ENCODE peak calls at places on chromosome 21, in eight cellular contexts. J is AG04450, O is heart left ventricle, G is transverse colon, W is tibial artery, U is SK-N-SH, S is hepatocyte, L is HCT116. T is an unnamed sample.

GRCh38 chr21:46205766-46206162 is 21.5 kb upstream of the SPATC1L start:
- DNase-seq in U (no peak), G (peak; percentile 3), L (no peak), O (no peak), J (no peak), S (no peak), W (no peak), T (peak; percentile 41)

GRCh38 chr21:31505975-31506374 is 153.5 kb upstream of the SOD1 start:
- DNase-seq in S (no peak), O (no peak), L (no peak), U (no peak), G (no peak), J (no peak), W (no peak), T (no peak)

GRCh38 chr21:15682977-15683376 is 46.8 kb upstream of the USP25 start:
- DNase-seq in L (no peak), G (no peak), U (no peak), O (no peak), W (no peak), J (no peak), S (no peak), T (no peak)

GRCh38 chr21:16308269-16308668 is 578.5 kb downstream of the USP25 start:
- DNase-seq in W (no peak), J (no peak), L (no peak), S (no peak), G (no peak), O (no peak), U (no peak), T (no peak)

GRCh38 chr21:40827509-40827908 is 19.4 kb downstream of the DSCAM start:
- DNase-seq in O (no peak), W (no peak), L (no peak), J (no peak), S (no peak), G (no peak), U (no peak), T (no peak)

GRCh38 chr21:43597845-43598244 is 61.4 kb downstream of the HSF2BP start:
- DNase-seq in S (no peak), L (no peak), J (no peak), G (no peak), W (no peak), O (no peak), U (no peak), T (no peak)

GRCh38 chr21:45611296-45611695 is 32.2 kb upstream of the PCBP3 start:
- DNase-seq in S (no peak), U (no peak), L (no peak), G (no peak), J (no peak), O (no peak), W (no peak), T (peak; percentile 4)

GRCh38 chr21:26717146-26717739 is 128.0 kb downstream of the ADAMTS1 start:
- DNase-seq in O (no peak), J (no peak), W (no peak), G (no peak), L (no peak), S (no peak), U (peak; percentile 24), T (no peak)

GRCh38 chr21:46080171-46081021 is 17.5 kb upstream of the COL6A2 start:
- DNase-seq in J (no peak), G (no peak), U (peak; percentile 84), W (no peak), L (no peak), S (peak; percentile 48), O (peak; percentile 82), T (no peak)

GRCh38 chr21:45280178-45280821 is 7.4 kb downstream of the POFUT2 start:
- DNase-seq in L (no peak), O (no peak), W (peak; percentile 2), G (no peak), S (no peak), J (no peak), U (no peak), T (peak; percentile 23)

DNA sequence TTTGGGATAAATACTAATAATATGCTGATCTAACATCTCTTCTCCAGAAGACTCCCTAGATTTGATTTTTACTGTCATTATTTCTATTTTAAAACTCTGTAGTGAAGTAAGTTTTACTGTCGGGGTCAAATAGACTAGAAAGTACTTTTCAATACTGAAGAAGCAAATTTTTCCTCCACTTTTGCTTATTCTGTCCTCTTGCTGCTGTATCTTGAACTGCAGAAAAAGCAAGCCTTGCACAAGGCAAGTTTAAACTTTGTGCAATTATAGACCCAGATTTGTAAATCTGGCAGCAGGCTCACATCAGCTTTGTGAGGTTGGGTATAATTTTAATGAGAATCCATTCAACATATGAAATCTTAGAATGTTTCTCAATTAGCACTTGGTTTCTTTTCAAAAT is 151.1 kb upstream of the ETS2 start:
- DNase-seq in L (no peak), W (no peak), U (no peak), O (no peak), J (no peak), S (no peak), G (no peak), T (no peak)
- TF ChIP-seq CTCF in L (no peak), W (peak; percentile 56), U (no peak), O (no peak), J (no peak), S (no peak), G (no peak), T (no peak)

GRCh38 chr21:42523941-42524340 is 10.3 kb downstream of the SLC37A1 start:
- DNase-seq in S (peak; percentile 48), G (no peak), L (no peak), O (no peak), J (no peak), U (no peak), W (no peak), T (no peak)
- H3K4me3 ChIP-seq in S (no peak overlapping the region), G (no peak overlapping the region), L (no peak overlapping the region), O (no peak overlapping the region), J (no peak overlapping the region), U (no peak overlapping the region), W (peak overlapping the region; percentile 54), T (no peak overlapping the region)

GRCh38 chr21:37427221-37427620 is 60.6 kb downstream of the DYRK1A start:
- DNase-seq in J (no peak), O (no peak), U (no peak), G (no peak), W (no peak), S (no peak), L (no peak), T (no peak)

GRCh38 chr21:37429356-37429755 is 62.8 kb downstream of the DYRK1A start:
- DNase-seq in S (no peak), O (no peak), J (no peak), U (no peak), L (no peak), G (no peak), W (no peak), T (no peak)

GRCh38 chr21:37433441-37433840 is 66.9 kb downstream of the DYRK1A start:
- DNase-seq in L (no peak), O (no peak), W (no peak), U (no peak), S (no peak), G (no peak), J (no peak), T (no peak)

GRCh38 chr21:37431243-37431642 is 64.7 kb downstream of the DYRK1A start:
- DNase-seq in S (no peak), O (no peak), U (no peak), W (no peak), G (no peak), J (no peak), L (no peak), T (no peak)

GRCh38 chr21:37430184-37430821 is 63.7 kb downstream of the DYRK1A start:
- DNase-seq in S (peak; percentile 25), U (no peak), W (no peak), L (no peak), J (no peak), G (no peak), O (no peak), T (no peak)
- H3K27ac ChIP-seq in S (no peak overlapping the region), U (no peak overlapping the region), W (no peak overlapping the region), L (no peak overlapping the region), J (no peak overlapping the region), G (no peak overlapping the region), O (no peak overlapping the region), T (no peak overlapping the region)

GRCh38 chr21:35291963-35292627 is 243.0 kb upstream of the RUNX1 start:
- DNase-seq in W (no peak), U (no peak), S (no peak), G (no peak), J (no peak), O (no peak), L (no peak), T (no peak)
- TF ChIP-seq CTCF in W (no peak), U (no peak), S (no peak), G (no peak), J (no peak), O (no peak), L (no peak), T (no peak)

DNA sequence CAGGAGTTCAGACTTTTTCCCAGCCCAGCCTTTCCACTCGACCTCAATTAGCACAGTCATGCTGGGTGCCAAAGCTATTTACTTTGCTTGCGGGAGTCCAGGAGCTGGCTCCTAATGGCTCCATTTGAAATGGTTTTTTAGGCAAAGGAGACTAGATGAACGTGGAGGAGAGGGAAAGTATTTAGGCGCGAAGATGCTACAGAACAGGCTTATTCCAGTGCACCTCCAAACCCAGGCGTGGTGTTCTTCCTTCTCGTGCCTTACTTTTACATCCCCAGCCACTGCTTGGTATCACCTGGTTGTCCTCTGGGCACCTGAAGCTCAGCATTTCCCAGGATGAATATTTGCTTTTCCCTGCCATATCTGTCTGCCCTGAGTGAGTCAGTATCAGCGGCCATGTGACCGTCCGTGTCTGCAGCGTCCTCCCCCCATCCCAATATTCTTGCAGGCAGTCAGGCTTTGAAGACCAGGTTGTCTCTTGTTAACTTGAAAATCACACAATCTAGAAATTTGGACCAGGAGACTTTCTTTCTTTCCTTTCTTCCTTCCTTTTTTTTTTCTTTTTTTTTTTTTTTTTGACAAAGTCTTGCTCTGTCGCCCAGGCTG is 198.5 kb downstream of the DYRK1A start:
- DNase-seq in O (no peak), L (no peak), J (no peak), U (no peak), W (no peak), S (peak; percentile 62), G (no peak), T (no peak)
- H3K4me3 ChIP-seq in O (peak overlapping the region; percentile 76), L (peak overlapping the region; percentile 54), J (peak overlapping the region; percentile 81), U (peak overlapping the region; percentile 73), W (peak overlapping the region; percentile 63), S (no peak overlapping the region), G (no peak overlapping the region), T (peak overlapping the region; percentile 89)

T was measured in dorsolateral prefrontal cortex.